ENCODE peak calls at places on chromosomes 2 and 18, in five cellular contexts. Q is transverse colon, J is heart left ventricle, P is AG04450, C is A673. D is an unnamed sample.

GRCh38 chr18:3554091-3554601 is 104.2 kb downstream of the TGIF1 start:
- DNase-seq in P (no peak), C (no peak), J (no peak), Q (no peak), D (no peak)

GRCh38 chr18:832085-832681 is 20.1 kb upstream of the YES1 start:
- DNase-seq in P (no peak), C (peak), Q (peak), J (peak), D (no peak)

GRCh38 chr2:121472465-121472993 is 58.2 kb upstream of the RNU4ATAC start:
- DNase-seq in C (no peak), P (no peak), J (no peak), Q (no peak), D (no peak)

GRCh38 chr2:205706769-205707375 is 24.6 kb downstream of the NRP2 start:
- DNase-seq in C (peak), P (peak), Q (peak), J (peak), D (no peak)

GRCh38 chr18:31241900-31242409 is 76.0 kb upstream of the DSG1 start:
- DNase-seq in P (no peak), Q (peak), C (peak), J (no peak), D (no peak)

GRCh38 chr2:227884511-227884947 is 13.1 kb downstream of the DAW1 start:
- DNase-seq in C (peak), J (peak), Q (peak), P (peak), D (peak)

GRCh38 chr2:146468578-146468977 is 1376.3 kb upstream of the ACVR2A start:
- DNase-seq in C (no peak), Q (no peak), P (no peak), J (no peak), D (no peak)

GRCh38 chr2:2024751-2025481 is 280.6 kb upstream of the PXDN start:
- DNase-seq in Q (no peak), C (no peak), J (no peak), P (no peak), D (no peak)

GRCh38 chr2:64404743-64405142 is 49.2 kb upstream of the LGALSL start:
- DNase-seq in C (no peak), Q (peak), P (no peak), J (peak), D (no peak)

GRCh38 chr2:144082777-144083176 is 437.1 kb downstream of the ZEB2 start:
- DNase-seq in P (no peak), Q (no peak), J (no peak), C (no peak), D (no peak)
- H3K4me3 ChIP-seq in P (no peak), Q (no peak), J (no peak), C (no peak), D (no peak)

GRCh38 chr2:152471013-152471412 is 136.0 kb downstream of the FMNL2 start:
- DNase-seq in Q (no peak), P (no peak), C (no peak), J (no peak), D (no peak)
- TF ChIP-seq CTCF in Q (no peak), P (no peak), C (no peak), J (no peak), D (no peak)

DNA sequence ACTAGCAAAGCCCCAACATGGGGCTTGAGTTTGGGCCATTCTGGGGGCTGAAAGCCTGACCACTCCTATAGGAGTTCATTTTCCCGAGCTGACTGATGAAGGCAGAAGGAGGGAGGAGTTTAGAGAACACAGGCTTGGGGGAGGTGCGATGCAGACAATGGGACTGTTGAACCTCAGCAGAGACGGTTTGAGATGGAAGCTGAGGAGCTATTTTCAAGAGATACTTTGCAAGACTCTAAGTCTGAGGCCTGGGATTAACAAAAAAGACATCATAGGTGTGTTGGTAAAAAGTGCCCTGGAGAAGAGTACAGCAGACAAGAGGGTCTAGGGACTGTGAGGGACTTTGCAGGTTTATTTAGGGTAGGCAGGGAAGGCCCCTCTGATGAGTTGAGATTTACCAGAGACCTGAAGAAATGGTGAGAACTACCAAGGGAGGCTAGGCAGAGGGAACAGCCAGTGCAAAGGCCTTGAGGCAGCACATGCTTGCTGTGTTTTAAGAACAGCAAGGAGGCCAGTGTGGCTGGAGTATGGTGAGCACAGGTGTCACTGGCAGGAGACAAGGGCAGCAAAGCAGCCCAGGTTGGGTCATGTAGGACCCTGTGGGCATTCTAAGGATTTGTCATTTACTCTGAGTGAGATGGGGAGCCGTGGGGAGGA is 31.6 kb downstream of the PCBP1 start:
- DNase-seq in Q (no peak), J (no peak), P (no peak), C (no peak), D (no peak)
- H3K4me3 ChIP-seq in Q (no peak), J (no peak), P (no peak), C (no peak), D (no peak)

GRCh38 chr2:40209728-40210127 is 242.2 kb downstream of the SLC8A1 start:
- DNase-seq in Q (no peak), P (no peak), J (no peak), C (no peak), D (no peak)

GRCh38 chr2:40213616-40214015 is 238.3 kb downstream of the SLC8A1 start:
- DNase-seq in C (no peak), Q (no peak), P (no peak), J (no peak), D (no peak)

GRCh38 chr2:40210344-40210967 is 241.4 kb downstream of the SLC8A1 start:
- DNase-seq in J (no peak), P (no peak), Q (no peak), C (no peak), D (no peak)

GRCh38 chr2:40210968-40211353 is 240.9 kb downstream of the SLC8A1 start:
- DNase-seq in Q (no peak), C (no peak), J (no peak), P (no peak), D (no peak)

DNA sequence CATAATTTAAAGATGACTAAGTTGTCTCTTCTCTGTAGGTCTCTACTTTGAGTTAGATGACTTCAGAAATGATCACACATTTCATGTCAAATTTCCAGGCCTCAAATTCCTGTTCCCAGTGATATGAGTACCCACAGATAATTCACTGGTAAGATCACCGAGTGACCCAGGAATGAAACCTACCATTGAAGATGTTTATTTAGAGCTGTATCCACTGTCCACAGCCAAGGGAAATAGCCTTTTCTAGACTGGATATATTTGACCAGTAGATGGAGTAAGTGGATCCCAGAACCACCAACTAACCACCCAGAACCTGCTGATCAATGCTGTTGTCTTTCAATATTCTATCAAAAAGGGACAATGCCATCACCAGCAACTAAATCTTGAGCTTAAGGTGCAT is 238.8 kb downstream of the SLC8A1 start:
- DNase-seq in C (no peak), J (no peak), Q (no peak), P (no peak), D (no peak)
- TF ChIP-seq CTCF in C (peak), J (peak), Q (no peak), P (peak), D (peak)

GRCh38 chr18:23032030-23032582 is 99.0 kb downstream of the RBBP8 start:
- DNase-seq in C (peak), P (peak), J (no peak), Q (no peak), D (peak)

GRCh38 chr18:23036611-23037259 is 98.5 kb upstream of the CABLES1 start:
- DNase-seq in Q (no peak), C (no peak), P (no peak), J (no peak), D (no peak)

GRCh38 chr18:23037646-23038045 is 97.6 kb upstream of the CABLES1 start:
- DNase-seq in P (no peak), C (no peak), J (no peak), Q (no peak), D (no peak)

GRCh38 chr18:23038712-23039111 is 96.6 kb upstream of the CABLES1 start:
- DNase-seq in J (no peak), P (no peak), Q (no peak), C (peak), D (peak)

DNA sequence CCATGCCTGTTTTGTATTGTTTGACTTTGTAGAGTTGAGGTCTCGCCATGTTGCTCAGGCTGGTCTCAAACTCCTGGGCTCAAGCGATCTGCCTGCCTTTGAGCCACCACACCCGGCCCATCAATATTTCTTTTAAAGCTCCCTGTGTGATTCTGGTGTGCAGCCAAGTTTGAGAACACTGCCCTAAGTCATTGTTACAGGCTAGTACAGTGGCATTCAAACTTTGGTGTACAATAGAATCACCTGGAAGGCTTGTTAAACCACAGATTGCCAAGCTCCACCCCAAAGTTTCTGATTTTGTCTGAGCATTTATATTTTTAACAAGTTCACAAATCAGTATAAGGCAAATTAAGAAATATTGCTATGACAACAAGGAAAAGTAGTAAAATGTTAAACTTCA is 100.0 kb downstream of the RBBP8 start:
- DNase-seq in P (no peak), J (no peak), C (no peak), Q (peak), D (no peak)
- H3K4me3 ChIP-seq in P (no peak), J (no peak), C (no peak), Q (no peak), D (no peak)

DNA sequence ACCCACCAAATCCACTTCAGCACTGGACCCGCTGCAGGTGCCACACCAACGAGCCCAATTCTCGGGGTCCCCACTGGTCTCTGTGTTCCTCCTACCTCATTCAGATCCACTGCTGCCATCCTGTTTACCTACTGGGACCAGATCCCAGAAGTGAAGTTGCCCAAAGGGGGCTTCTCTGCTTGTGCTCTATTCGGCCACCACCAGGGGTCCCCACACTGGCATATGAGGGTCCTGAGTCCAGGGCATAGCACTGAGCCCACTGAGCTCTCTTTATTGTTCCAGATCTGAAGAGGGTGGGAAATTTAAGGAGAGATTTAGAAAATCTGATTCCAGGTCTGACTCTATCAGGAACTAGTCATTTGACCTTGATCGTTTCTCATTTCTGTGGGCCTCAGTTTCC is 2.4 kb downstream of the GPR45 start:
- DNase-seq in P (no peak), Q (no peak), C (peak), J (no peak), D (no peak)
- TF ChIP-seq CTCF in P (peak), Q (no peak), C (peak), J (no peak), D (peak)

GRCh38 chr2:200258881-200259576 is 47.5 kb upstream of the SPATS2L start:
- DNase-seq in C (no peak), P (no peak), Q (no peak), J (no peak), D (no peak)
- H3K4me3 ChIP-seq in C (no peak), P (no peak), Q (no peak), J (no peak), D (no peak)

GRCh38 chr2:168851674-168852320 is 38.4 kb downstream of the SPC25 start:
- DNase-seq in J (no peak), P (peak), Q (no peak), C (peak), D (peak)

GRCh38 chr2:168852487-168852886 is 37.7 kb downstream of the SPC25 start:
- DNase-seq in C (no peak), Q (no peak), P (no peak), J (no peak), D (no peak)

GRCh38 chr2:168848220-168848619 is 42.0 kb downstream of the SPC25 start:
- DNase-seq in P (no peak), J (no peak), C (peak), Q (no peak), D (no peak)

GRCh38 chr2:168850846-168851245 is 39.4 kb downstream of the SPC25 start:
- DNase-seq in Q (no peak), C (no peak), J (no peak), P (no peak), D (no peak)

GRCh38 chr2:168849610-168850009 is 40.6 kb downstream of the SPC25 start:
- DNase-seq in J (no peak), Q (peak), C (peak), P (no peak), D (no peak)
- TF ChIP-seq CTCF in J (peak), Q (peak), C (peak), P (peak), D (no peak)

D was measured in AG09309.